ENCODE peak calls at places on chromosomes 2 and 18, in seven cellular contexts. A is HFF-Myc, D is A549, J is pancreas, T is amygdala, E is endothelial cell, Z is SW480. Y is an unnamed sample.

GRCh38 chr2:145769053-145769716 is 1249.3 kb upstream of the ZEB2 start:
- DNase-seq in J (no peak), A (no peak), T (no peak), E (no peak), D (no peak), Z (no peak), Y (no peak)

GRCh38 chr2:181122601-181123000 is 142.2 kb downstream of the UBE2E3 start:
- DNase-seq in Z (no peak), D (no peak), T (no peak), A (no peak), J (no peak), E (no peak), Y (no peak)

GRCh38 chr2:43184339-43184895 is 42.0 kb downstream of the ZFP36L2 start:
- DNase-seq in J (no peak), T (no peak), E (no peak), A (no peak), Z (peak; percentile 96), D (peak; percentile 81), Y (no peak)

GRCh38 chr18:79479114-79479760 is 83.5 kb downstream of the NFATC1 start:
- DNase-seq in Z (no peak), D (no peak), J (no peak), E (no peak), T (no peak), A (no peak), Y (no peak)

GRCh38 chr2:96146151-96146880 is 1.1 kb upstream of the DUSP2 start:
- DNase-seq in A (no peak), T (no peak), J (peak; percentile 28), D (no peak), Z (peak; percentile 61), E (no peak), Y (peak; percentile 19)

GRCh38 chr2:74142340-74142739 is 5.4 kb downstream of the BOLA3 start:
- DNase-seq in A (peak; percentile 21), Z (peak; percentile 22), T (no peak), E (peak; percentile 27), D (peak; percentile 62), J (no peak), Y (no peak)

GRCh38 chr18:32684940-32685339 is 87.9 kb downstream of the KLHL14 start:
- DNase-seq in E (no peak), D (no peak), Z (no peak), A (no peak), J (no peak), T (no peak), Y (no peak)

GRCh38 chr18:36811430-36811829 is 17.4 kb downstream of the TPGS2 start:
- DNase-seq in E (no peak), Z (no peak), D (no peak), T (no peak), A (no peak), J (no peak), Y (no peak)

GRCh38 chr2:101133492-101134101 is 17.6 kb downstream of the TBC1D8 start:
- DNase-seq in J (no peak), Z (no peak), T (no peak), E (no peak), A (no peak), D (no peak), Y (no peak)

GRCh38 chr2:206989306-206989705 is 50.0 kb downstream of the CPO start:
- DNase-seq in J (peak; percentile 27), T (no peak), Z (peak; percentile 36), E (peak; percentile 32), D (peak; percentile 39), A (no peak), Y (no peak)

GRCh38 chr18:70931942-70932814 is 643.3 kb downstream of the SOCS6 start:
- DNase-seq in T (no peak), D (peak; percentile 32), Z (peak; percentile 4), A (no peak), E (no peak), J (no peak), Y (peak; percentile 2)

GRCh38 chr2:71646028-71646427 is 192.7 kb downstream of the DYSF start:
- DNase-seq in T (no peak), Z (no peak), D (no peak), A (no peak), E (no peak), J (no peak), Y (no peak)

GRCh38 chr2:42359894-42360483 is 1.0 kb downstream of the COX7A2L start:
- DNase-seq in D (no peak), J (no peak), A (no peak), E (peak; percentile 21), T (no peak), Z (peak; percentile 20), Y (no peak)

GRCh38 chr18:9627642-9628041 is 13.3 kb upstream of the PPP4R1 start:
- DNase-seq in A (no peak), Z (no peak), T (no peak), J (no peak), D (no peak), E (no peak), Y (no peak)

GRCh38 chr18:22457552-22457951 is 39.8 kb upstream of the CTAGE1 start:
- DNase-seq in A (no peak), E (no peak), T (no peak), D (no peak), Z (no peak), J (no peak), Y (no peak)

GRCh38 chr2:183179156-183179555 is 54.9 kb downstream of the NUP35 start:
- DNase-seq in T (no peak), E (no peak), J (no peak), D (no peak), Z (no peak), A (no peak), Y (no peak)

GRCh38 chr2:209633911-209634310 is 137.7 kb upstream of the UNC80 start:
- DNase-seq in Z (no peak), E (no peak), T (no peak), D (no peak), A (no peak), J (no peak), Y (no peak)

GRCh38 chr2:113173563-113174368 is at the start of gene PSD4:
- DNase-seq in T (no peak), D (no peak), E (no peak), A (no peak), Z (peak; percentile 76), J (no peak), Y (no peak)

GRCh38 chr2:221817052-221817451 is 244.9 kb upstream of the EPHA4 start:
- DNase-seq in J (no peak), Z (peak; percentile 7), T (no peak), E (no peak), A (no peak), D (no peak), Y (no peak)

GRCh38 chr2:121689356-121689755 is 40.1 kb upstream of the CLASP1 start:
- DNase-seq in J (peak; percentile 40), E (peak; percentile 33), Z (peak; percentile 17), T (no peak), A (peak; percentile 72), D (peak; percentile 57), Y (no peak)

GRCh38 chr2:162257416-162257815 is 14.2 kb upstream of the FAP start:
- DNase-seq in E (no peak), A (no peak), Z (no peak), J (no peak), T (no peak), D (no peak), Y (no peak)

GRCh38 chr18:61770279-61770678 is 122.5 kb downstream of the RNF152 start:
- DNase-seq in A (no peak), J (no peak), D (no peak), T (no peak), Z (no peak), E (no peak), Y (no peak)

GRCh38 chr2:124153713-124154112 is 128.6 kb downstream of the CNTNAP5 start:
- DNase-seq in T (no peak), A (no peak), J (no peak), D (no peak), Z (no peak), E (no peak), Y (no peak)

GRCh38 chr18:35716169-35716831 is 134.8 kb downstream of the GALNT1 start:
- DNase-seq in E (no peak), Z (no peak), J (no peak), D (no peak), A (no peak), T (no peak), Y (no peak)

GRCh38 chr2:226466124-226466523 is 333.5 kb downstream of the IRS1 start:
- DNase-seq in D (no peak), J (no peak), T (no peak), E (no peak), Z (no peak), A (no peak), Y (no peak)

GRCh38 chr18:35267161-35267651 is 22.8 kb downstream of the ZSCAN30 start:
- DNase-seq in Z (no peak), J (peak; percentile 80), A (no peak), D (no peak), T (peak; percentile 60), E (peak; percentile 34), Y (peak; percentile 68)

GRCh38 chr2:11071207-11071606 is 84.1 kb upstream of the SLC66A3 start:
- DNase-seq in A (no peak), Z (no peak), J (no peak), E (no peak), D (no peak), T (no peak), Y (no peak)

GRCh38 chr2:234512884-234513669 is 16.2 kb upstream of the ARL4C start:
- DNase-seq in Z (no peak), J (no peak), D (no peak), A (no peak), T (no peak), E (no peak), Y (no peak)

GRCh38 chr2:99404039-99404799 is 67.0 kb downstream of the EIF5B start:
- DNase-seq in D (no peak), Z (no peak), E (peak; percentile 7), A (no peak), J (no peak), T (no peak), Y (no peak)

GRCh38 chr2:205175831-205176230 is 506.5 kb upstream of the NRP2 start:
- DNase-seq in D (no peak), T (no peak), J (peak; percentile 39), A (no peak), E (no peak), Z (no peak), Y (no peak)

GRCh38 chr2:236369606-236370005 is 105.4 kb upstream of the ASB18 start:
- DNase-seq in Z (no peak), J (no peak), E (no peak), A (no peak), D (no peak), T (no peak), Y (no peak)